ENCODE peak calls at places on chromosome 6, in five cellular contexts. F, A, K, X and I are unnamed samples.

GRCh38 chr6:3610206-3610605 is 141.3 kb downstream of the PXDC1 start:
- DNase-seq in A (no peak), X (no peak), F (no peak), K (no peak), I (no peak)

GRCh38 chr6:52340603-52340880 is 21.4 kb upstream of the PAQR8 start:
- DNase-seq in X (no peak), A (no peak), K (no peak), F (no peak), I (no peak)

GRCh38 chr6:26550250-26550993 is 12.3 kb downstream of the HMGN4 start:
- DNase-seq in X (no peak), K (peak), A (no peak), F (no peak), I (peak)

GRCh38 chr6:7085911-7086310 is 21.9 kb upstream of the RREB1 start:
- DNase-seq in K (no peak), A (no peak), F (no peak), X (no peak), I (peak)

GRCh38 chr6:29792123-29793035 is 35.2 kb upstream of the HLA-G start:
- DNase-seq in X (no peak), A (no peak), F (no peak), K (peak), I (peak)

GRCh38 chr6:2794171-2794730 is 29.1 kb downstream of the WRNIP1 start:
- DNase-seq in F (no peak), X (no peak), A (no peak), K (no peak), I (no peak)

GRCh38 chr6:11277275-11278206 is 45.1 kb upstream of the NEDD9 start:
- DNase-seq in F (no peak), K (peak), X (no peak), A (no peak), I (peak)

GRCh38 chr6:138161434-138162103 is at the start of gene ARFGEF3:
- DNase-seq in A (no peak), K (peak), F (no peak), X (no peak), I (peak)

GRCh38 chr6:27206806-27207205 is 40.7 kb upstream of the PRSS16 start:
- DNase-seq in F (no peak), K (no peak), X (no peak), A (no peak), I (no peak)

GRCh38 chr6:10441004-10441654 is 26.3 kb upstream of the TFAP2A start:
- DNase-seq in F (peak), A (peak), K (no peak), X (no peak), I (no peak)

GRCh38 chr6:111871725-111872520 is 1.3 kb downstream of the FYN start:
- DNase-seq in K (no peak), X (no peak), A (no peak), F (no peak), I (peak)

GRCh38 chr6:110541701-110542309 is 65.4 kb upstream of the SLC22A16 start:
- DNase-seq in K (no peak), X (no peak), A (no peak), F (peak), I (no peak)

GRCh38 chr6:22147983-22148797 is 148.6 kb downstream of the PRL start:
- DNase-seq in X (no peak), A (peak), F (peak), K (no peak), I (peak)

GRCh38 chr6:156434049-156434794 is 343.0 kb upstream of the ARID1B start:
- DNase-seq in A (no peak), K (no peak), F (no peak), X (no peak), I (no peak)

GRCh38 chr6:90294614-90294988 is 2.0 kb downstream of the BACH2 start:
- DNase-seq in K (peak), X (no peak), F (no peak), A (no peak), I (peak)

GRCh38 chr6:90297124-90297865 is 652 bp upstream of the BACH2 start:
- DNase-seq in K (no peak), A (no peak), X (no peak), F (no peak), I (no peak)

GRCh38 chr6:90294989-90295853 is 1.4 kb downstream of the BACH2 start:
- DNase-seq in F (no peak), A (no peak), X (no peak), K (peak), I (peak)

GRCh38 chr6:90296346-90297123 is at the start of gene BACH2:
- DNase-seq in X (no peak), K (peak), A (peak), F (peak), I (peak)

DNA sequence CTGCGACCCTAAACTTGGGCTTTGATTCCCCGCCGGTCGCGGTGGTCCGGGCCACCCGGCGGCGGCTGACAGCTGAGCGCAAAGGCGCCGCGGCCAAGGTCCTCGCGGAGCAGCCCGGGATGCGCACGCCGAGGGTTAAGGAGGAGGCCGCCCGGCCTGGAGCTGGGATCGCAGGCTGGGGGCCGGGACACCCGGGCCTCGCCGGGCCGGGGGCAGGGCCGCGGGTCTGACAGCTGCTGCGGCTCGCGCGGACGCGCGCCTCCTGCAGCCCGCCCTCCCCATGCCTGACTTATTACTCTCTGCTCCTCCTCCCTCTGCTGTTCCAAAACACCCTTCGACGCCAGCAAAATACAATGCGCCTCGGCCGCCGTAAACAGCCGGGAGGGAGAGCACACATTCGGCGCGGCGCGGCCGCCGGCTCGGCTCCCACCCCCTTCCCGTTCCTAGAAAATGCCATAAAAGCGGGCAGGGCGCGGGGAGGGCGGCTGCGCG is 743 bp downstream of the BACH2 start:
- DNase-seq in F (peak), A (peak), K (peak), X (no peak), I (peak)
- TF ChIP-seq CTCF in F (no peak), A (no peak), K (no peak), X (no peak), I (no peak)

GRCh38 chr6:133551847-133552331 is 310.7 kb downstream of the EYA4 start:
- DNase-seq in X (no peak), K (no peak), F (peak), A (peak), I (no peak)
- TF ChIP-seq CTCF in X (no peak), K (no peak), F (no peak), A (no peak), I (no peak)

GRCh38 chr6:41568585-41569384 is 22.6 kb downstream of the FOXP4 start:
- DNase-seq in A (no peak), X (no peak), F (no peak), K (peak), I (no peak)
- TF ChIP-seq CTCF in A (no peak), X (no peak), F (no peak), K (no peak), I (no peak)

DNA sequence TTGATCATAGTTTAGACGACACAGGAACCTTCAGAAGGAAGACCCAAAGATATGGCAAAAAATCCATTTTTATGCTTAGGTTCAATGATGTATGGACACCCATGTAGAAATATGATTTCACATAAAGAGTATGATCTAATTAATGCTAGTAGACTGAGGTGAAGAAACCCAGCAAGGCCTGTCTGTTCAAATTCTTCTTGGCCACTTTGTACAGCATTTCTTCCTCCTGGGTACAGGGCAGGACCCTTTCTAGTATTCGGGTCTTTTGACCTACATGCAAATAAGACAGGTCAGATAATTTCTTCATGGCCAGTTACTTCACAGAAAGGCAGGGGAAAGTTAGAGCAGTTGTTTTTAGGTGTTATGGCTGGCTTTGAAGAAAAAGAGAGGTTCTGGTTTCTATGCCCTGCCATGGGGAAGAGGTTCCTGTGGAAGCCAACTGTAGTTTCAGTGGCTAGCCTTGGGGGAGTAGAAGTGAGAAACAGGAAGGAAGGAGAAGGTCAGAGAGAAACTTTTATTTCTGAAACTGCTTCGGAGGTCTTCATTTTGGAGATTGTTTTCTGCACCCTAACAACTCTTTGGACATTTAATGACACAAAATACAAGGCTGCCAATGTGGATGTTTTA is 208.3 kb downstream of the PTPRK start:
- DNase-seq in K (no peak), A (no peak), F (no peak), X (no peak), I (peak)
- TF ChIP-seq CTCF in K (no peak), A (no peak), F (no peak), X (no peak), I (no peak)

GRCh38 chr6:160102956-160103824 is 18.4 kb upstream of the SLC22A1 start:
- DNase-seq in K (peak), A (no peak), X (no peak), F (no peak), I (peak)
- TF ChIP-seq CTCF in K (peak), A (peak), X (peak), F (peak), I (peak)

GRCh38 chr6:34859951-34860350 is 27.9 kb downstream of the TAF11 start:
- DNase-seq in X (no peak), K (no peak), F (no peak), A (no peak), I (no peak)

GRCh38 chr6:34864007-34864406 is 23.8 kb downstream of the TAF11 start:
- DNase-seq in A (no peak), X (no peak), F (no peak), K (no peak), I (no peak)

GRCh38 chr6:34855463-34855862 is 32.4 kb downstream of the TAF11 start:
- DNase-seq in X (no peak), K (peak), A (no peak), F (no peak), I (no peak)

GRCh38 chr6:34858681-34859080 is 29.2 kb downstream of the TAF11 start:
- DNase-seq in X (no peak), K (no peak), F (no peak), A (no peak), I (no peak)
- TF ChIP-seq CTCF in X (peak), K (no peak), F (no peak), A (no peak), I (no peak)

DNA sequence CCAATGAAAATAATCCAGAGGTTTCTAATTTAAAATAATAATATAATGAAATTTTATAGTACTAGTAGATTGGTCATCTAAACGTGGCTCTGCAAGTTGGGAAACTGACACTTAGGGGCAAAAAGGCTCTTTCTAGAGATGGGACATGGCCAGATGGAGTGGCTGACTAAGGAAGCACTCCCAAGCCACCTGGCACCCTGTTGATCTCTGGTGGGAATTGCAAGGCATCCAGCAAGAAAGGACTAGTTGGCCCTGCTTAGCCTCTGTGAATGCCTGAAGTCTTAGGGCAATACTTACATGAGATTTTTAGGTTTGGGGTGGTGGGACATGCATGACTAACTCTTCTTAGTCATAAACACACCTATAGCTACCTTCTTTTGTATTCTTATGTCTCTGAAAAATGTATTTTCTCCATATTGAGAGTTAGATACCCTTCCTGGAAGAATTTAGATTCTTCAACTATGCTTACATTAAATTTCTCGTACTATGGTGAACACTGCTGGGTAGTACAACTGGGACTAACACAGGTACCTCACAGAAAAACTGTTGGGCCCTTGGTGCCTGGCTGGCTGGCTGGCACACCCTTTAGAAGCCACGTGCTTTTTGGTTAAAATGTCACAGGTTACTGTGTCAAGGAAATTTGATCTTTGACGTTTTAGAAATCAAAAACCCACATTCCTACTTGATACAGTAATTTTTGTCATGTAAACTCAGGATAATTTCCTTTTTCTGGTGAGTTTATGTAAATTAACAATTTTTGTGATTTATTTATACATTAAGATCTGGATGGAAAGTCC is 25.0 kb upstream of the SH3BGRL2 start:
- DNase-seq in K (peak), A (no peak), F (no peak), X (no peak), I (no peak)
- TF ChIP-seq CTCF in K (no peak), A (no peak), F (no peak), X (no peak), I (no peak)

DNA sequence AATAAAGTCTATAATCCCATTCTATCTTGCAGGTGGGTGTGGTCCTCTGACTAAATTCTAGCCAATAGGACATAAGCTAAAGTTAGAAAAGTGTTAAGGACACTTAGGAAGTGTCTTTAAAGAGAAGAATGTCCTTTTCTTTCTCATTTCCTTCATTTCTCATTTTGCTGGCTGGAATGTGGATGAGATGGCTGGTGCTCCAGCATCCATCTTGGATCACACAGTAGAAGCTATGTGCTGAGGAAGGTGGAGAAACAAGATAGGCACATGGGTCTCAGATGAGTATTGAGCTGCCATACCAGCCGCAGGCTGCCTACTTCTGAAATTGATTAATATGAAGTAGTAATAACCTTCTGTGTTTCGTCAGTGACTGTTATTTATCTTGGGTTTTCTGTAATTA is 289.0 kb downstream of the LRFN2 start:
- DNase-seq in F (no peak), A (no peak), K (no peak), X (no peak), I (no peak)
- TF ChIP-seq CTCF in F (no peak), A (no peak), K (no peak), X (no peak), I (no peak)